ENCODE peak calls at places on chromosomes 6 and 20, in six cellular contexts. O, Z, Y, W, E and N are unnamed samples.

GRCh38 chr6:132275253-132275970 is 125.9 kb downstream of the MOXD1 start:
- DNase-seq in O (no peak), Z (no peak), Y (no peak), W (no peak), E (no peak), N (no peak)

GRCh38 chr6:33112148-33112547 is 36.4 kb downstream of the HLA-DPB1 start:
- DNase-seq in O (no peak), Z (no peak), Y (no peak), W (no peak), E (peak; percentile 63), N (peak; percentile 73)

GRCh38 chr20:2101057-2101934 is at the start of gene STK35:
- DNase-seq in O (peak; percentile 87), Z (peak; percentile 81), Y (peak; percentile 61), W (peak; percentile 86), E (peak; percentile 78), N (no peak)

GRCh38 chr20:2217857-2218529 is 77.8 kb upstream of the TGM3 start:
- DNase-seq in O (no peak), Z (no peak), Y (no peak), W (no peak), E (no peak), N (no peak)

GRCh38 chr6:46491789-46492547 is 719 bp upstream of the RCAN2 start:
- DNase-seq in O (peak; percentile 53), Z (no peak), Y (peak; percentile 36), W (peak; percentile 56), E (no peak), N (peak; percentile 78)

GRCh38 chr6:11183761-11184362 is 48.6 kb downstream of the NEDD9 start:
- DNase-seq in O (no peak), Z (no peak), Y (no peak), W (no peak), E (no peak), N (no peak)

GRCh38 chr20:23404196-23404595 is 17.1 kb downstream of the NAPB start:
- DNase-seq in O (no peak), Z (no peak), Y (no peak), W (no peak), E (no peak), N (no peak)

GRCh38 chr6:28208180-28208659 is 16.9 kb upstream of the ZSCAN9 start:
- DNase-seq in O (peak; percentile 57), Z (no peak), Y (no peak), W (no peak), E (no peak), N (no peak)

GRCh38 chr20:5602346-5602745 is 147.9 kb upstream of the SHLD1 start:
- DNase-seq in O (no peak), Z (no peak), Y (no peak), W (no peak), E (no peak), N (no peak)

GRCh38 chr6:16800942-16801341 is 39.7 kb upstream of the ATXN1 start:
- DNase-seq in O (no peak), Z (no peak), Y (no peak), W (no peak), E (no peak), N (no peak)

GRCh38 chr6:35489995-35490791 is 6.7 kb downstream of the TEAD3 start:
- DNase-seq in O (peak; percentile 76), Z (peak; percentile 70), Y (peak; percentile 51), W (no peak), E (no peak), N (no peak)

GRCh38 chr6:37783025-37783825 is 36.3 kb upstream of the ZFAND3 start:
- DNase-seq in O (peak; percentile 79), Z (no peak), Y (peak; percentile 36), W (no peak), E (no peak), N (peak; percentile 60)

GRCh38 chr20:472889-473292 is 10.6 kb upstream of the TBC1D20 start:
- DNase-seq in O (no peak), Z (no peak), Y (no peak), W (no peak), E (no peak), N (no peak)